ENCODE peak calls at places on chromosomes 11 and 22, in five cellular contexts. Y is H9, T is H1, G is IMR-90, R is mesenchymal stem cell. Z is an unnamed sample.

GRCh38 chr22:17101475-17102296 is 16.9 kb downstream of the IL17RA start:
- DNase-seq in Y (no peak), T (no peak), G (no peak), R (no peak), Z (no peak)

GRCh38 chr11:68040121-68040956 is 1.5 kb downstream of the TCIRG1 start:
- DNase-seq in Y (peak), T (peak), G (peak), R (peak), Z (no peak)

GRCh38 chr11:127074151-127074761 is 73.7 kb upstream of the KIRREL3 start:
- DNase-seq in Y (peak), T (peak), G (peak), R (peak), Z (peak)

GRCh38 chr22:21762712-21763581 is 27.4 kb upstream of the YPEL1 start:
- DNase-seq in Y (no peak), T (no peak), G (no peak), R (no peak), Z (no peak)

GRCh38 chr11:4156571-4156970 is 62.0 kb downstream of the RRM1 start:
- DNase-seq in Y (no peak), T (no peak), G (no peak), R (no peak), Z (no peak)

GRCh38 chr22:36907464-36907863 is 6.0 kb upstream of the CSF2RB start:
- DNase-seq in Y (no peak), T (no peak), G (no peak), R (no peak), Z (no peak)

GRCh38 chr11:119789766-119790407 is 60.9 kb upstream of the NECTIN1 start:
- DNase-seq in Y (no peak), T (no peak), G (no peak), R (no peak), Z (no peak)

GRCh38 chr22:37894939-37895670 is 11.0 kb upstream of the MICALL1 start:
- DNase-seq in Y (peak), T (no peak), G (no peak), R (peak), Z (peak)

GRCh38 chr11:122197055-122197987 is 81.3 kb upstream of the BLID start:
- DNase-seq in Y (no peak), T (no peak), G (peak), R (peak), Z (no peak)

GRCh38 chr22:49322231-49322630 is 505.4 kb downstream of the BRD1 start:
- DNase-seq in Y (no peak), T (no peak), G (no peak), R (no peak), Z (no peak)

GRCh38 chr22:50146440-50147228 is 23.9 kb upstream of the PANX2 start:
- DNase-seq in Y (no peak), T (no peak), G (peak), R (no peak), Z (no peak)

GRCh38 chr11:46277313-46277622 is 194 bp upstream of the CREB3L1 start:
- DNase-seq in Y (no peak), T (no peak), G (peak), R (peak), Z (no peak)

GRCh38 chr11:46278387-46279173 is 1.1 kb downstream of the CREB3L1 start:
- DNase-seq in Y (peak), T (no peak), G (peak), R (peak), Z (no peak)

GRCh38 chr11:46281374-46281831 is 3.9 kb downstream of the CREB3L1 start:
- DNase-seq in Y (no peak), T (no peak), G (peak), R (peak), Z (no peak)

GRCh38 chr11:46277623-46278386 is at the start of gene CREB3L1:
- DNase-seq in Y (peak), T (no peak), G (no peak), R (no peak), Z (no peak)

DNA sequence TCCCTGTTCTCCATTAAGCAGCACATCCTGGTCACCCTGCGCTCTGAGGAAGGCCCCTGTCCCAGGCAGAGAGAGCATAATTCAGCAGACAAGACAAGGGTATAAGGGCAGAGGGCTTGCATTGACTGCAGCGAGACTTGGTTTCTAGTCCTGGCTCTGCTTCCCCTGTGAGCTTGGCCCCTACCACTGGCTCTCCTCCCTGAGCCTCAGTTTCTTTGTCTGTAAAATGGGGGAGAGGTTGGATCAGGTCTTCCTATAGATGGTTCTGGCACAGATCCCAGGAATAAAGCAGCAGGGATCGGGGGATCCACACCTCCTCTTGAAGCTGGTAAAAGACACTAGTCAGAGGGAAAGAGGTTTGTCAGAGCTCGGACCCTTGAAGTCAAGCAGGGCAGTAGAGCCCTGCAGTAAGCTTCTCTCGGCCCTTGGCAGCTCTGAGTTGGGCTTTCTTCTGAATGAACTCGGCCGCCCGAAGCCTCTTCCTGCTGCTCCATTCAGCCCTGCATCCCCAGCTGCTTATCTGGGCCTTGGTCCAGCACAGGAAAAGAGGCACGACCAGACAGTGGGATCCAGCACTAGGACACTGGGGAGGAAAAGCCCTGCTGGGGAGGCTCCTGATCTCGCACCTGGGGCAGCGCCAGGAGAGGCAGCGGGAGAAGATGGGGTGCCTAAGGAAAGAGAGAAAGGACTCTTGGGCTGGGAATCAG is 2.1 kb downstream of the CREB3L1 start:
- DNase-seq in Y (no peak), T (no peak), G (peak), R (peak), Z (no peak)
- H3K14ac ChIP-seq in Y (no peak), T (no peak), G (peak), R (no peak), Z (no peak)

GRCh38 chr22:43572710-43573109 is 160.9 kb downstream of the MPPED1 start:
- DNase-seq in Y (no peak), T (no peak), G (no peak), R (no peak), Z (no peak)
- H2BK15ac ChIP-seq in Y (no peak), T (no peak), G (no peak), R (no peak), Z (no peak)

DNA sequence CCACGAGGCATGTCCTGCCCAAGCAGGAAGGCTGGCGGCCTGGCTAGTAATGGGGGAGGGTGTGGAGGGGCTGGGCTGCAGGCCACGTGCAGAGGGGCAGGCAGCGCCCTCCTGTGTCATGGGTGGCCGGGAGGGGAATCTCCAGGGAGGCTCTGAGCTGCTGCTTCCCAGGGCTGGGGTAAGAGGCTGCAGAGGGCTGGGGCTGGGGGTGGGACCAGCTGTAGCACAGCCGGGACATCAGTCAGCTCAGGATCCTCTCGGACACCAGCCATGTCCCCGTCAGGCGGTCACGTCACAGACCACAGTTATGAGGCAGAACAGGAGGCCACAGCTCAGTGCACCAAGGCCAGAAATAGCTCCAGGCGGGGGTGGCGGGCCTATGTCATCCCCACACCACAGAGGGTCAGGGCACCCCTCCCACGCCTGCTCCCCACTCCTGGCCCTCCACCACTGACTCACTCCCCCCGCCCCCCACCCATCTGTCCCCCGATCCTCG is 21.1 kb downstream of the RTN4R start:
- DNase-seq in Y (no peak), T (no peak), G (peak), R (peak), Z (no peak)
- H3K9ac ChIP-seq in Y (no peak), T (no peak), G (no peak), R (no peak), Z (no peak)

DNA sequence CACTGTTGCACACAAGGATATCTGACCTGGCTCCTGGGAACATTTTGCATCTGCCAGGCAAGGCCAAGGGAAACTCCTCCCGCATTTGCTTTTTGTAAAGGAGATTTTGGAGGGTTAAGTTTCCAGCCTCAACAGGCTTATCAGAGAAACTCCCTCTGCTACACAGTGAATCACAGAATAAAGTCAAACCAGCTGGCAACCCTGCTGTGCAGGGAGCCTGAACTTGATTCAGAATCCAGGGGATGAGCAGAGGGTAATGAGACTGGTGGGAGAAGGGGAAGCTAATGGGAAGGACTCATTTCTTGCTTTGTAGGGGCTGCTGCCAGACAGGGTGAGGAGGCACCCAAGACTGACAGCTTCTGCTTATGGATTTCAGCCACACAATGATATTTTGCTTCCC is 185.3 kb upstream of the ISX start:
- DNase-seq in Y (no peak), T (no peak), G (no peak), R (no peak), Z (no peak)
- H3K14ac ChIP-seq in Y (no peak), T (no peak), G (no peak), R (no peak), Z (no peak)

DNA sequence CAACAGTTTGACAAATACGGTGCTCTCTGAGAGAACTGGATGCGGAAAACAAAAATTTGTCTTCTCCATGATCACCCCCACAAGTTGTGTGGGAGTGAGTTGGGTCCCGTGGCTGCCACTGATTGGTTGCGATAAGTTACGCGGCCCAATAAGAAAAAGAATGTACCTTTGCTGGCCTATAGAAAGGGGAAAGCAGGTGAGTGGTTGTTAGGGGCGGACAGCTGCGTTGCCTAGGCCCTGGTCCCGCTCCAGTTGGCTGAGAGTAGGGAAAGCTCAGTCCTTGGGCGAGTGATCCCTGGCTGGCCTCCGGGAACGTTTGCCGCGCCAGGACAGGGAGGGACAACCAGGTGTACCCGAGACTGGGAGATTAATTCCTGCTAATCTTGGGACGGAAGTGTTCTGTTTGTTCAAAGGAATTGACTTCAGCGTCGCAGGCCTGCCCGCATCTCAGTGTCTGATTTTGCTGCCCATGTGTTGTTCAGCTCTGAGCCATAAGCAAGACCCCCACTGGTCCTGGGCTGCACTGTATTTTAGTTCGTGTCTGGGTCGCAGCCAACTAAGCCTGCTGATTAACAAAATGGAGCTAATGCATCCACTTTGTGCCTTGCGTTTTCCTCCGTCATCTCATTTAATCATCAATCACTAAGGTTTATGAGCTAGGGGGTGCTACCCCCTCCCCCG is 773 bp upstream of the SYVN1 start:
- DNase-seq in Y (peak), T (peak), G (peak), R (peak), Z (peak)
- H2BK15ac ChIP-seq in Y (no peak), T (no peak), G (peak), R (no peak), Z (no peak)

GRCh38 chr11:75667831-75668507 is 869 bp downstream of the MAP6 start:
- DNase-seq in Y (peak), T (no peak), G (peak), R (no peak), Z (peak)
- H3K9ac ChIP-seq in Y (no peak), T (no peak), G (peak), R (peak), Z (peak)

DNA sequence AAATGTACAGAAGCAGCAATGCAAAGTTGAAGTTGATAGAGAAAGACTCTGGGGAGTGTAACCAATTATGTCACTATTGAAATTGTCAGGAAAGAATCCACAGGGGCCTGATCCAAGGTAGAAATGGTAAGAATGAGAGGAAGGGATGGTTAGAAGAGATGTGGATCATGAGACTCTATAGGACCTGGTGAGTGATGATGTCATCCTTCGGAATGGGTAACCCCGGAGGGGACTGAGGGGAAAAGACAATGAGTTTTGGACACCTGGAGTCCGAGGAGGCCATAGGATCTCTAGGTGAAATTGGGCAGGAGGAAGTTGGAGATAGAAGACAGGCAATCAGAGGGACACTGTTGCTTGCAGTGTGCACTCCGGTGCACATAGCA is 6.3 kb upstream of the TIMP3 start:
- DNase-seq in Y (no peak), T (no peak), G (no peak), R (no peak), Z (no peak)
- H3K14ac ChIP-seq in Y (no peak), T (no peak), G (peak), R (no peak), Z (no peak)

GRCh38 chr11:199782-200181 is 6.9 kb downstream of the SCGB1C1 start:
- DNase-seq in Y (no peak), T (no peak), G (no peak), R (no peak), Z (no peak)
- H2BK15ac ChIP-seq in Y (no peak), T (no peak), G (no peak), R (no peak), Z (no peak)

Z was measured in neuronal stem cell.